ENCODE peak calls at places on chromosome 13, in five cellular contexts. One of them, this sample, is unnamed.

GRCh38 chr13:110869805-110870706 is 44.8 kb downstream of the ANKRD10 start:
- DNase-seq in neuronal stem cell: no peak
- DNase-seq in IMR-90: peak; percentile 100
- DNase-seq in trophoblast cell: peak; percentile 100
- DNase-seq in H1: peak; percentile 59
- DNase-seq in this sample: peak; percentile 100

GRCh38 chr13:107534548-107534947 is 680.8 kb downstream of the LIG4 start:
- DNase-seq in neuronal stem cell: no peak
- DNase-seq in IMR-90: peak; percentile 34
- DNase-seq in trophoblast cell: no peak
- DNase-seq in H1: no peak
- DNase-seq in this sample: peak; percentile 18

GRCh38 chr13:38980628-38981078 is 10.0 kb downstream of the STOML3 start:
- DNase-seq in neuronal stem cell: peak; percentile 12
- DNase-seq in IMR-90: no peak
- DNase-seq in trophoblast cell: no peak
- DNase-seq in H1: no peak
- DNase-seq in this sample: no peak

GRCh38 chr13:79936368-79937136 is 404.4 kb downstream of the SPRY2 start:
- DNase-seq in neuronal stem cell: no peak
- DNase-seq in IMR-90: peak; percentile 100
- DNase-seq in trophoblast cell: peak; percentile 60
- DNase-seq in H1: no peak
- DNase-seq in this sample: peak; percentile 99

GRCh38 chr13:41645313-41645712 is 188.0 kb downstream of the RGCC start:
- DNase-seq in neuronal stem cell: no peak
- DNase-seq in IMR-90: peak; percentile 90
- DNase-seq in trophoblast cell: peak; percentile 92
- DNase-seq in H1: no peak
- DNase-seq in this sample: peak; percentile 72

GRCh38 chr13:64568748-64569147 is 2661.4 kb downstream of the PCDH9 start:
- DNase-seq in neuronal stem cell: no peak
- DNase-seq in IMR-90: no peak
- DNase-seq in trophoblast cell: no peak
- DNase-seq in H1: no peak
- DNase-seq in this sample: no peak

GRCh38 chr13:50123862-50124535 is 108.8 kb downstream of the KCNRG start:
- DNase-seq in neuronal stem cell: peak; percentile 56
- DNase-seq in IMR-90: peak; percentile 97
- DNase-seq in trophoblast cell: peak; percentile 80
- DNase-seq in H1: peak; percentile 87
- DNase-seq in this sample: peak; percentile 96

GRCh38 chr13:27679396-27679795 is 57.7 kb downstream of the POLR1D start:
- DNase-seq in neuronal stem cell: no peak
- DNase-seq in IMR-90: peak; percentile 68
- DNase-seq in trophoblast cell: no peak
- DNase-seq in H1: no peak
- DNase-seq in this sample: peak; percentile 9

GRCh38 chr13:98180092-98180491 is 3.0 kb upstream of the RNF113B start:
- DNase-seq in neuronal stem cell: no peak
- DNase-seq in IMR-90: no peak
- DNase-seq in trophoblast cell: no peak
- DNase-seq in H1: no peak
- DNase-seq in this sample: no peak

GRCh38 chr13:46367622-46368327 is 19.3 kb downstream of the RUBCNL start:
- DNase-seq in neuronal stem cell: no peak
- DNase-seq in IMR-90: peak; percentile 45
- DNase-seq in trophoblast cell: no peak
- DNase-seq in H1: no peak
- DNase-seq in this sample: peak; percentile 39

GRCh38 chr13:79392882-79393563 is 13.0 kb downstream of the RBM26 start:
- DNase-seq in neuronal stem cell: no peak
- DNase-seq in IMR-90: peak; percentile 68
- DNase-seq in trophoblast cell: no peak
- DNase-seq in H1: no peak
- DNase-seq in this sample: peak; percentile 70

DNA sequence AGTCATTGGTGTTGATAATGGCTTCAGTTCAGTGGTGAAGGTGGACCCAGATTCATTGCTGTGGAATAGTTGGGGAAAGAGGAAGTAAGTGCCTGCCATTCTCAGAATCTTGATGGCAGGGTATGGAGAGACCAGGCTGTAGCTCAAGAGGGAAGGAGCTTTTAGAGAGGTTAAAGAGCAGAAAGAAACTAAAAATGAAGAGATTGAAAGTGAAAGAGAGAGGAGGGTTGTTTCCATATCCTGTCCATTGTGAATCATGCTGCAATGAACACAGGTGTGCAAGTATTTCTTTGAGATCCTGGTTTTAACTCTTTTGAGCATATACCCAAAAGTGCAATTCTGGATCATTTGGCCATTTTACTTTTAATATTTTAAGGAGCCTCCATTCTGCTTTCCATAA is 12.5 kb downstream of the GJB6 start:
- DNase-seq in neuronal stem cell: no peak
- DNase-seq in IMR-90: no peak
- DNase-seq in trophoblast cell: no peak
- DNase-seq in H1: no peak
- DNase-seq in this sample: no peak
- H3K4me2 ChIP-seq in neuronal stem cell: no peak overlapping the region
- H3K4me2 ChIP-seq in IMR-90: no peak overlapping the region
- H3K4me2 ChIP-seq in trophoblast cell: no peak overlapping the region
- H3K4me2 ChIP-seq in H1: no peak overlapping the region
- H3K4me2 ChIP-seq in this sample: no peak overlapping the region

GRCh38 chr13:24528816-24529398 is 16.3 kb upstream of the PARP4 start:
- DNase-seq in neuronal stem cell: no peak
- DNase-seq in IMR-90: no peak
- DNase-seq in trophoblast cell: no peak
- DNase-seq in H1: no peak
- DNase-seq in this sample: no peak

GRCh38 chr13:24529478-24529877 is 16.9 kb upstream of the PARP4 start:
- DNase-seq in neuronal stem cell: no peak
- DNase-seq in IMR-90: no peak
- DNase-seq in trophoblast cell: no peak
- DNase-seq in H1: no peak
- DNase-seq in this sample: no peak
- H4K91ac ChIP-seq in neuronal stem cell: no peak overlapping the region
- H4K91ac ChIP-seq in IMR-90: no peak overlapping the region
- H4K91ac ChIP-seq in trophoblast cell: no peak overlapping the region
- H4K91ac ChIP-seq in H1: peak overlapping the region; percentile 97
- H4K91ac ChIP-seq in this sample: no peak overlapping the region

GRCh38 chr13:113948034-113948742 is 25.7 kb downstream of the C13orf46 start:
- DNase-seq in neuronal stem cell: no peak
- DNase-seq in IMR-90: no peak
- DNase-seq in trophoblast cell: no peak
- DNase-seq in H1: no peak
- DNase-seq in this sample: no peak
- H3K4me2 ChIP-seq in neuronal stem cell: no peak overlapping the region
- H3K4me2 ChIP-seq in IMR-90: no peak overlapping the region
- H3K4me2 ChIP-seq in trophoblast cell: no peak overlapping the region
- H3K4me2 ChIP-seq in H1: no peak overlapping the region
- H3K4me2 ChIP-seq in this sample: no peak overlapping the region

DNA sequence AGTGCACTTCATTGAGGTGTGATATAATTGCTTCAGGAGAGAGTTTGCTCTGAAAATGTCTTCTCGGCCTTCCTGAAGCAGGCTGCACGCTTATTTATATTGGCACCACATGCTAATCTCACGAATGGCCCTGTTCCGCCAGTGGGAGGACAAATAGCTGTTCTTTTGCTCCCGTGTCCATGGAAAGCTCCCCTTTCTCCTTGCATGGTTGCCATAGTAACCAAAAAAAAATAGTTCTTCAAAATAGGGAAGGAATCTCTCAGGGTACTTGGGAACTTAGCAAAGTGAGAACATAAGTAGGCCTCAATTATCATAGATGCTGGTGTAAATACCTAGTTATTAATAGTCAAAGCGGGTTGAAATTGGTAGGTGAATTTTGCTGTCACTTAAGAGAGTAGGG is 221.9 kb downstream of the ZIC5 start:
- DNase-seq in neuronal stem cell: no peak
- DNase-seq in IMR-90: no peak
- DNase-seq in trophoblast cell: no peak
- DNase-seq in H1: no peak
- DNase-seq in this sample: no peak
- H4K91ac ChIP-seq in neuronal stem cell: no peak overlapping the region
- H4K91ac ChIP-seq in IMR-90: no peak overlapping the region
- H4K91ac ChIP-seq in trophoblast cell: no peak overlapping the region
- H4K91ac ChIP-seq in H1: peak overlapping the region; percentile 89
- H4K91ac ChIP-seq in this sample: no peak overlapping the region